ENCODE peak calls at places on chromosomes 12 and 14, in ten cellular contexts. U is CD8-positive, alpha-beta T cell; H is coronary artery; I is body of pancreas; S is MM.1S; Z is HL-60; D is AG04450; F is left lung; J is H9; N is A549. P is an unnamed sample.

GRCh38 chr12:41932470-41932991 is 212.1 kb downstream of the GXYLT1 start:
- DNase-seq in U (no peak), H (no peak), I (peak; percentile 50), S (no peak), Z (peak; percentile 87), D (no peak), F (peak; percentile 84), J (peak; percentile 77), N (no peak), P (peak; percentile 2)

GRCh38 chr12:53720946-53721345 is 6.3 kb downstream of the CALCOCO1 start:
- DNase-seq in U (no peak), H (no peak), I (no peak), S (no peak), Z (no peak), D (no peak), F (no peak), J (no peak), N (no peak), P (no peak)

GRCh38 chr12:19201653-19202052 is 72.1 kb downstream of the PLEKHA5 start:
- DNase-seq in U (no peak), H (no peak), I (no peak), S (no peak), Z (no peak), D (no peak), F (no peak), J (no peak), N (no peak), P (no peak)

GRCh38 chr12:120814903-120815429 is 89.2 kb downstream of the SPPL3 start:
- DNase-seq in U (no peak), H (no peak), I (no peak), S (no peak), Z (no peak), D (no peak), F (no peak), J (no peak), N (no peak), P (no peak)

GRCh38 chr14:83779266-83779665 is 1750.7 kb upstream of the FLRT2 start:
- DNase-seq in U (no peak), H (no peak), I (no peak), S (no peak), Z (no peak), D (peak; percentile 36), F (no peak), J (no peak), N (no peak), P (peak; percentile 7)

GRCh38 chr12:54306925-54307731 is 6.3 kb upstream of the NFE2 start:
- DNase-seq in U (no peak), H (no peak), I (peak; percentile 60), S (no peak), Z (peak; percentile 100), D (no peak), F (peak; percentile 97), J (peak; percentile 64), N (peak; percentile 59), P (peak; percentile 87)

GRCh38 chr14:83217492-83217891 is 1683.8 kb upstream of the SEL1L start:
- DNase-seq in U (no peak), H (no peak), I (no peak), S (no peak), Z (peak; percentile 35), D (peak; percentile 87), F (peak; percentile 36), J (no peak), N (no peak), P (no peak)

GRCh38 chr14:38257500-38257899 is 1.6 kb upstream of the CLEC14A start:
- DNase-seq in U (no peak), H (no peak), I (no peak), S (no peak), Z (no peak), D (no peak), F (no peak), J (no peak), N (no peak), P (no peak)

GRCh38 chr14:91311284-91311662 is 66.8 kb upstream of the GPR68 start:
- DNase-seq in U (peak; percentile 78), H (no peak), I (no peak), S (no peak), Z (peak; percentile 71), D (no peak), F (no peak), J (no peak), N (no peak), P (no peak)

GRCh38 chr14:36683083-36683724 is 21.5 kb downstream of the PAX9 start:
- DNase-seq in U (no peak), H (no peak), I (no peak), S (no peak), Z (no peak), D (no peak), F (no peak), J (no peak), N (no peak), P (no peak)

GRCh38 chr12:131728720-131729119 is 17.8 kb downstream of the SFSWAP start:
- DNase-seq in U (no peak), H (no peak), I (no peak), S (no peak), Z (no peak), D (no peak), F (no peak), J (no peak), N (no peak), P (no peak)

GRCh38 chr14:104367811-104368750 is 211.5 kb upstream of the C14orf180 start:
- DNase-seq in U (no peak), H (no peak), I (no peak), S (no peak), Z (no peak), D (no peak), F (no peak), J (no peak), N (no peak), P (no peak)

GRCh38 chr14:76352639-76353281 is 23.2 kb upstream of the ESRRB start:
- DNase-seq in U (peak; percentile 67), H (no peak), I (peak; percentile 47), S (peak; percentile 24), Z (peak; percentile 3), D (no peak), F (no peak), J (peak; percentile 84), N (peak; percentile 66), P (peak; percentile 37)

GRCh38 chr12:121915841-121916321 is 2.5 kb upstream of the CFAP251 start:
- DNase-seq in U (no peak), H (no peak), I (no peak), S (no peak), Z (no peak), D (no peak), F (no peak), J (no peak), N (no peak), P (no peak)

GRCh38 chr12:3313655-3314305 is 177.2 kb upstream of the PRMT8 start:
- DNase-seq in U (no peak), H (no peak), I (no peak), S (peak; percentile 15), Z (peak; percentile 22), D (no peak), F (no peak), J (peak; percentile 73), N (peak; percentile 52), P (peak; percentile 17)

GRCh38 chr14:69547701-69548348 is 26.8 kb downstream of the CCDC177 start:
- DNase-seq in U (no peak), H (no peak), I (no peak), S (no peak), Z (no peak), D (no peak), F (no peak), J (peak; percentile 90), N (no peak), P (no peak)

DNA sequence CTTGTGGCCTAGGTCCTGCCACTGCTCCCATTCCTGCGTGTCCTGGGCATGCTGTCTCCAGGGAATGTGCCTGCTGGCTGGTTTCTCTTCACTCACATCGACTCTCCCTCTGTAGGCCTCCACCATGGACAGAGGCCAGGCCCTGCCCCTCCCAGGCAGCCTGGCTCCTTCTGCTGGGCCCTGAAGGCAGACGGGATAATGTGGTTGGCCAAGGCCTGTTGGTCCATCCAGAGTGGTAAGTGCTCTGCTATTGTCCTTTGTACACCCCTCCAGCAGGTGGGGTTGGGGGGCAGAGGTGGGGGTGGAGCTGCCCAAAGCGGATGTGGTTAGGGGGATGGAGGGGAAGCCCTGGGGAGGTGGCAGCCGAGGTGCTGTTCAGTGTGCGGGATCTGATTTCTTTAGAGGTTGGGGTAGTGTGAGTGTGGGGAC is 9.5 kb upstream of the NR4A1 start:
- DNase-seq in U (peak; percentile 67), H (no peak), I (peak; percentile 80), S (peak; percentile 1), Z (no peak), D (no peak), F (no peak), J (peak; percentile 78), N (no peak), P (no peak)
- TF ChIP-seq CTCF in U (peak; percentile 14), H (no peak), I (no peak), S (no peak), Z (no peak), D (no peak), F (no peak), J (no peak), N (no peak), P (no peak)

DNA sequence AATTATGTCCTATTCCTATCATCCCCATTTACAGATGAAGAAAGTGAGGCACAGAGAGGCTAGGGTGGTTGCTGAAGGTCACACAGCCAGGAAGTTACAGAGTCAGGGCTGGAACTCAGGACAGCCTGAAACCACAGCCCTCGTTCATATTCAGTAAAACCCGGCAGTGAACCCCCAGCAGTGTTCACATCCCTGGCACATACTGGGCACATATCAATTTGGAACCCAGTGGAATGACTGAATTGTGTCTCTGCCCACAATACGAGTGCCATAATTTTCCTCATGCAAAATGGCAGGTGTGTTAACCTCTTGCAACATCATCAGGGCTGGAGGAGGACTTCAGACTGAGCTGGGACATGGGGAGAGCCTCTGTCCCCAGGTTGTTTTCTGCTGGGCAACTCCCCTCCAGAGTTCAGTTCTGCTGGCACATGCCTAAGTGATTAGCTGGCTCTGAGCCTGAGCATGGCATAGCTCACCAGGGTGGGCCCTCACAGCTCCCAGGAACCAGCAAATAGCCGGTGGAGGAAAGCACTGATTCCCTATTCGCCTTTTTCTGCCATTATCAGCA is 2.1 kb upstream of the PPP1CC start:
- DNase-seq in U (no peak), H (no peak), I (peak; percentile 45), S (no peak), Z (no peak), D (no peak), F (no peak), J (no peak), N (no peak), P (peak; percentile 80)
- H3K27ac ChIP-seq in U (no peak overlapping the region), H (peak overlapping the region; percentile 60), I (peak overlapping the region; percentile 9), S (no peak overlapping the region), Z (no peak overlapping the region), D (no peak overlapping the region), F (no peak overlapping the region), J (no peak overlapping the region), N (peak overlapping the region; percentile 62), P (peak overlapping the region; percentile 83)

DNA sequence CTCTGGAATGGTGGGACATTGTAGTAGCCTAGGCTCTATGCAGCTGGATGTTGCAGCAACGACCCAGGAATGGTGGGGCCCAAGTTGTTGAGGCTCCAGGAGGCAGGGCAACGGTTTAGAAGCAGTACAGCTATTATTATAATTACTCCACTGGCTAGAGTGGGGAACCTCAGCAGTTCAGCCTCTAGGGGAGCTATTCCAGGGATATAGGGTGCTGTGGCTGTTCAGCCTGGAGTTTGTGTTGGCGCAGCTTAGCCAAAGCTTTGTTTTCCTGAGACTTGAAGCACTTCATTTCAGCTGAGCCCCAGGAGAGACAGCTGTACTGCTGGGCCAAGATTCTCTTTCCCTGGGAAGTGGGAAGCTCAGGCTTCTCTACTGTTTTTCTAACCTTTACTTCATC is 1023.0 kb upstream of the ATXN7L3B start:
- DNase-seq in U (no peak), H (no peak), I (no peak), S (no peak), Z (no peak), D (no peak), F (no peak), J (peak; percentile 58), N (peak; percentile 3), P (no peak)
- TF ChIP-seq CTCF in U (no peak), H (no peak), I (no peak), S (peak; percentile 19), Z (no peak), D (no peak), F (no peak), J (peak; percentile 65), N (no peak), P (no peak)

GRCh38 chr12:89376844-89377243 is 24.5 kb upstream of the DUSP6 start:
- DNase-seq in U (no peak), H (no peak), I (no peak), S (no peak), Z (no peak), D (no peak), F (no peak), J (no peak), N (no peak), P (no peak)
- H3K27ac ChIP-seq in U (no peak overlapping the region), H (no peak overlapping the region), I (no peak overlapping the region), S (no peak overlapping the region), Z (no peak overlapping the region), D (no peak overlapping the region), F (no peak overlapping the region), J (no peak overlapping the region), N (no peak overlapping the region), P (no peak overlapping the region)